ENCODE peak calls at places on chromosomes 7 and 10, in five cellular contexts. One of them, this sample, is unnamed.

GRCh38 chr7:134298902-134299683 is 17.6 kb downstream of the SLC35B4 start:
- DNase-seq in body of pancreas: peak
- DNase-seq in ovary: peak
- DNase-seq in Peyer's patch: peak
- DNase-seq in gastrocnemius medialis: no peak
- DNase-seq in this sample: no peak

GRCh38 chr7:26857534-26858228 is 6.7 kb downstream of the SKAP2 start:
- DNase-seq in body of pancreas: peak
- DNase-seq in ovary: peak
- DNase-seq in Peyer's patch: peak
- DNase-seq in gastrocnemius medialis: no peak
- DNase-seq in this sample: peak

GRCh38 chr10:32955299-32955772 is 2.7 kb downstream of the ITGB1 start:
- DNase-seq in body of pancreas: no peak
- DNase-seq in ovary: no peak
- DNase-seq in Peyer's patch: no peak
- DNase-seq in gastrocnemius medialis: no peak
- DNase-seq in this sample: peak

GRCh38 chr7:92704858-92705257 is 114.7 kb upstream of the FAM133B start:
- DNase-seq in body of pancreas: no peak
- DNase-seq in ovary: no peak
- DNase-seq in Peyer's patch: no peak
- DNase-seq in gastrocnemius medialis: no peak
- DNase-seq in this sample: no peak

GRCh38 chr7:73758581-73759138 is 11.4 kb downstream of the CLDN3 start:
- DNase-seq in body of pancreas: peak
- DNase-seq in ovary: no peak
- DNase-seq in Peyer's patch: peak
- DNase-seq in gastrocnemius medialis: peak
- DNase-seq in this sample: no peak

GRCh38 chr7:66039094-66039493 is 36.5 kb upstream of the ASL start:
- DNase-seq in body of pancreas: no peak
- DNase-seq in ovary: no peak
- DNase-seq in Peyer's patch: no peak
- DNase-seq in gastrocnemius medialis: no peak
- DNase-seq in this sample: no peak

GRCh38 chr7:128063025-128063560 is 31.9 kb upstream of the LRRC4 start:
- DNase-seq in body of pancreas: no peak
- DNase-seq in ovary: no peak
- DNase-seq in Peyer's patch: no peak
- DNase-seq in gastrocnemius medialis: no peak
- DNase-seq in this sample: no peak

GRCh38 chr7:43495572-43495971 is 87.3 kb upstream of the STK17A start:
- DNase-seq in body of pancreas: no peak
- DNase-seq in ovary: no peak
- DNase-seq in Peyer's patch: no peak
- DNase-seq in gastrocnemius medialis: no peak
- DNase-seq in this sample: no peak

GRCh38 chr7:152341039-152341913 is 94.5 kb downstream of the KMT2C start:
- DNase-seq in body of pancreas: peak
- DNase-seq in ovary: no peak
- DNase-seq in Peyer's patch: peak
- DNase-seq in gastrocnemius medialis: peak
- DNase-seq in this sample: peak

GRCh38 chr7:468681-469590 is 50.7 kb downstream of the PDGFA start:
- DNase-seq in body of pancreas: peak
- DNase-seq in ovary: peak
- DNase-seq in Peyer's patch: peak
- DNase-seq in gastrocnemius medialis: peak
- DNase-seq in this sample: no peak

GRCh38 chr10:11894381-11895107 is 71.4 kb downstream of the PROSER2 start:
- DNase-seq in body of pancreas: no peak
- DNase-seq in ovary: no peak
- DNase-seq in Peyer's patch: no peak
- DNase-seq in gastrocnemius medialis: no peak
- DNase-seq in this sample: no peak

GRCh38 chr7:42065942-42066341 is 171.1 kb downstream of the GLI3 start:
- DNase-seq in body of pancreas: no peak
- DNase-seq in ovary: no peak
- DNase-seq in Peyer's patch: no peak
- DNase-seq in gastrocnemius medialis: no peak
- DNase-seq in this sample: no peak

GRCh38 chr7:90857595-90857994 is 261.5 kb downstream of the CDK14 start:
- DNase-seq in body of pancreas: peak
- DNase-seq in ovary: no peak
- DNase-seq in Peyer's patch: no peak
- DNase-seq in gastrocnemius medialis: no peak
- DNase-seq in this sample: no peak

GRCh38 chr7:24284699-24285506 is 913 bp downstream of the NPY start:
- DNase-seq in body of pancreas: peak
- DNase-seq in ovary: no peak
- DNase-seq in Peyer's patch: no peak
- DNase-seq in gastrocnemius medialis: no peak
- DNase-seq in this sample: no peak

GRCh38 chr10:93757136-93757535 is 600 bp upstream of the LGI1 start:
- DNase-seq in body of pancreas: no peak
- DNase-seq in ovary: no peak
- DNase-seq in Peyer's patch: no peak
- DNase-seq in gastrocnemius medialis: peak
- DNase-seq in this sample: no peak

GRCh38 chr7:7843972-7844371 is 124.6 kb upstream of the GLCCI1 start:
- DNase-seq in body of pancreas: no peak
- DNase-seq in ovary: no peak
- DNase-seq in Peyer's patch: no peak
- DNase-seq in gastrocnemius medialis: no peak
- DNase-seq in this sample: no peak

GRCh38 chr7:151071032-151071866 is 9.4 kb downstream of the FASTK start:
- DNase-seq in body of pancreas: no peak
- DNase-seq in ovary: no peak
- DNase-seq in Peyer's patch: no peak
- DNase-seq in gastrocnemius medialis: no peak
- DNase-seq in this sample: no peak

GRCh38 chr7:94348142-94348541 is 46.6 kb upstream of the COL1A2 start:
- DNase-seq in body of pancreas: peak
- DNase-seq in ovary: peak
- DNase-seq in Peyer's patch: no peak
- DNase-seq in gastrocnemius medialis: peak
- DNase-seq in this sample: no peak

GRCh38 chr10:24513155-24513554 is 210.5 kb downstream of the ARHGAP21 start:
- DNase-seq in body of pancreas: peak
- DNase-seq in ovary: peak
- DNase-seq in Peyer's patch: no peak
- DNase-seq in gastrocnemius medialis: no peak
- DNase-seq in this sample: peak

GRCh38 chr10:112510384-112510783 is 63.4 kb downstream of the VTI1A start:
- DNase-seq in body of pancreas: no peak
- DNase-seq in ovary: no peak
- DNase-seq in Peyer's patch: no peak
- DNase-seq in gastrocnemius medialis: no peak
- DNase-seq in this sample: no peak

GRCh38 chr10:131142446-131143380 is 168.8 kb downstream of the TCERG1L start:
- DNase-seq in body of pancreas: no peak
- DNase-seq in ovary: no peak
- DNase-seq in Peyer's patch: no peak
- DNase-seq in gastrocnemius medialis: no peak
- DNase-seq in this sample: no peak

GRCh38 chr10:6878067-6878412 is 298.0 kb upstream of the PRKCQ start:
- DNase-seq in body of pancreas: no peak
- DNase-seq in ovary: no peak
- DNase-seq in Peyer's patch: no peak
- DNase-seq in gastrocnemius medialis: no peak
- DNase-seq in this sample: peak

GRCh38 chr7:55549457-55549856 is 22.8 kb downstream of the VOPP1 start:
- DNase-seq in body of pancreas: no peak
- DNase-seq in ovary: no peak
- DNase-seq in Peyer's patch: no peak
- DNase-seq in gastrocnemius medialis: no peak
- DNase-seq in this sample: no peak

GRCh38 chr10:33337335-33337854 is 2.9 kb upstream of the NRP1 start:
- DNase-seq in body of pancreas: peak
- DNase-seq in ovary: peak
- DNase-seq in Peyer's patch: no peak
- DNase-seq in gastrocnemius medialis: no peak
- DNase-seq in this sample: no peak

GRCh38 chr7:132500727-132501410 is 75.4 kb downstream of the PLXNA4 start:
- DNase-seq in body of pancreas: peak
- DNase-seq in ovary: peak
- DNase-seq in Peyer's patch: peak
- DNase-seq in gastrocnemius medialis: peak
- DNase-seq in this sample: no peak

GRCh38 chr7:108455833-108456677 is at the start of gene NRCAM:
- DNase-seq in body of pancreas: peak
- DNase-seq in ovary: peak
- DNase-seq in Peyer's patch: no peak
- DNase-seq in gastrocnemius medialis: no peak
- DNase-seq in this sample: peak
- TF ChIP-seq POLR2A in body of pancreas: peak
- TF ChIP-seq POLR2A in ovary: no peak
- TF ChIP-seq POLR2A in Peyer's patch: no peak
- TF ChIP-seq POLR2A in gastrocnemius medialis: no peak
- TF ChIP-seq POLR2A in this sample: no peak

GRCh38 chr7:32957326-32958045 is at the start of gene FKBP9:
- DNase-seq in body of pancreas: peak
- DNase-seq in ovary: peak
- DNase-seq in Peyer's patch: peak
- DNase-seq in gastrocnemius medialis: peak
- DNase-seq in this sample: peak
- TF ChIP-seq POLR2A in body of pancreas: peak
- TF ChIP-seq POLR2A in ovary: no peak
- TF ChIP-seq POLR2A in Peyer's patch: peak
- TF ChIP-seq POLR2A in gastrocnemius medialis: peak
- TF ChIP-seq POLR2A in this sample: peak

GRCh38 chr7:141737118-141737835 is 881 bp upstream of the SSBP1 start:
- DNase-seq in body of pancreas: peak
- DNase-seq in ovary: no peak
- DNase-seq in Peyer's patch: peak
- DNase-seq in gastrocnemius medialis: no peak
- DNase-seq in this sample: peak
- TF ChIP-seq POLR2A in body of pancreas: no peak
- TF ChIP-seq POLR2A in ovary: no peak
- TF ChIP-seq POLR2A in Peyer's patch: no peak
- TF ChIP-seq POLR2A in gastrocnemius medialis: no peak
- TF ChIP-seq POLR2A in this sample: no peak

GRCh38 chr7:1531263-1531978 is 919 bp downstream of the MAFK start:
- DNase-seq in body of pancreas: peak
- DNase-seq in ovary: peak
- DNase-seq in Peyer's patch: peak
- DNase-seq in gastrocnemius medialis: no peak
- DNase-seq in this sample: peak
- TF ChIP-seq POLR2A in body of pancreas: peak
- TF ChIP-seq POLR2A in ovary: peak
- TF ChIP-seq POLR2A in Peyer's patch: no peak
- TF ChIP-seq POLR2A in gastrocnemius medialis: peak
- TF ChIP-seq POLR2A in this sample: no peak

DNA sequence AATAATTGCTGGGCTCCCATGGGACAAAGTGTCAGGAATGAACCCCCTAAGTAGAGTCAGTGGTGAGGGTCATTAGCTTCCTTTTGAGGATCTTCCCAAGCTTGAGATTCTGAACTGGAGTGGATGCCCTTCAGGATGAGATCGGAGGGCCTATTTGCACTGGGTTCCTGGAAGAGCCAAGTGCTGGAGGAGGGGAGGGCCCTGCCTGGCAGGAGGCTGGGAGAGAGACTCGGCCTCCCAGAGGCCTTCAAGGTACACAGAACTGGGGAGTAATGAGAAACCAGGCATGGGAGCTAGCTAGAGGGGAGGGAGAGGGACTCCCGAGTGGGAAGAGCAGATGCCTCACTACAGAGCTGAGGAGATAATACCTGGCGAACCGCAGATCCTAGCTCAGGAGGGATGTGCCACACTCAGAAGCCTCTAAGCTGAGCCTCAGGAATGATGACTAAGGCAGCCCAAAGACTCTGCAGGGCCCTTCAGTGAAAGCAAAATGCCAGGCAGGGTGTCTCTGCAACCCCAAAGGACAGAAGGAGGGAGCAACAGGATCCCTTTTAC is 9.4 kb downstream of the PDAP1 start:
- DNase-seq in body of pancreas: no peak
- DNase-seq in ovary: no peak
- DNase-seq in Peyer's patch: no peak
- DNase-seq in gastrocnemius medialis: no peak
- DNase-seq in this sample: no peak
- TF ChIP-seq POLR2A in body of pancreas: no peak
- TF ChIP-seq POLR2A in ovary: no peak
- TF ChIP-seq POLR2A in Peyer's patch: no peak
- TF ChIP-seq POLR2A in gastrocnemius medialis: no peak
- TF ChIP-seq POLR2A in this sample: no peak

GRCh38 chr10:110357252-110357780 is 52.6 kb upstream of the SMNDC1 start:
- DNase-seq in body of pancreas: no peak
- DNase-seq in ovary: peak
- DNase-seq in Peyer's patch: peak
- DNase-seq in gastrocnemius medialis: no peak
- DNase-seq in this sample: no peak
- TF ChIP-seq POLR2A in body of pancreas: no peak
- TF ChIP-seq POLR2A in ovary: no peak
- TF ChIP-seq POLR2A in Peyer's patch: no peak
- TF ChIP-seq POLR2A in gastrocnemius medialis: no peak
- TF ChIP-seq POLR2A in this sample: no peak

GRCh38 chr7:4996696-4997222 is 37.8 kb upstream of the MMD2 start:
- DNase-seq in body of pancreas: no peak
- DNase-seq in ovary: no peak
- DNase-seq in Peyer's patch: no peak
- DNase-seq in gastrocnemius medialis: no peak
- DNase-seq in this sample: no peak

GRCh38 chr7:5001003-5001402 is 42.0 kb upstream of the MMD2 start:
- DNase-seq in body of pancreas: no peak
- DNase-seq in ovary: no peak
- DNase-seq in Peyer's patch: no peak
- DNase-seq in gastrocnemius medialis: no peak
- DNase-seq in this sample: no peak

GRCh38 chr7:5001911-5002310 is 42.9 kb upstream of the MMD2 start:
- DNase-seq in body of pancreas: no peak
- DNase-seq in ovary: no peak
- DNase-seq in Peyer's patch: no peak
- DNase-seq in gastrocnemius medialis: no peak
- DNase-seq in this sample: no peak

GRCh38 chr7:4998244-4998643 is 39.3 kb upstream of the MMD2 start:
- DNase-seq in body of pancreas: no peak
- DNase-seq in ovary: no peak
- DNase-seq in Peyer's patch: no peak
- DNase-seq in gastrocnemius medialis: no peak
- DNase-seq in this sample: no peak

GRCh38 chr7:4998830-4999768 is 40.1 kb upstream of the MMD2 start:
- DNase-seq in body of pancreas: no peak
- DNase-seq in ovary: no peak
- DNase-seq in Peyer's patch: no peak
- DNase-seq in gastrocnemius medialis: no peak
- DNase-seq in this sample: no peak
- TF ChIP-seq POLR2A in body of pancreas: no peak
- TF ChIP-seq POLR2A in ovary: no peak
- TF ChIP-seq POLR2A in Peyer's patch: no peak
- TF ChIP-seq POLR2A in gastrocnemius medialis: no peak
- TF ChIP-seq POLR2A in this sample: no peak

DNA sequence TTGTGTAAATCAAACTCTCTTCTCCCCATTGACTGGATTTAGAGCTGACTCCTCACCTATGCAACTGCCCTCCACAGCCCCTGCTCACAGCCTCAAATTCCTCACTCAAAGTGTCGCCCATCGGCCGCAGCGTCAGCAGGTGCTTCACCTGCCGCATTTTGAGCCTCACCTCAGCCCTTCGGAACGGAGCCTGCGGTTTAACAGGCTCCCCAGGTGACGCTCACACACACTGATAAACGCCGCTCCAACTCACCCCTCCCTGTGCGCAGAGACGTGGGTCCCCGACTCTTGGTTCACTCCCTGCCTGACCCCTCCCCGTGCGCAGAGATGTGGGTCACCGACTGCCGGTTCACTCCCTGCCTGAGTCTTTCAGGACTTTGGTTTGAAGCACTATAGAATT is 57.1 kb downstream of the CARD11 start:
- DNase-seq in body of pancreas: no peak
- DNase-seq in ovary: no peak
- DNase-seq in Peyer's patch: peak
- DNase-seq in gastrocnemius medialis: no peak
- DNase-seq in this sample: no peak
- TF ChIP-seq POLR2A in body of pancreas: no peak
- TF ChIP-seq POLR2A in ovary: no peak
- TF ChIP-seq POLR2A in Peyer's patch: no peak
- TF ChIP-seq POLR2A in gastrocnemius medialis: no peak
- TF ChIP-seq POLR2A in this sample: no peak